ENCODE peak calls at places on chromosomes 4 and X, in ten cellular contexts. H, N, A, W, R, Z, Q, B, F and P are unnamed samples.

GRCh38 chrX:4935846-4936245 is 1222.4 kb upstream of the PRKX start:
- DNase-seq in H (no peak), N (no peak), A (no peak), W (no peak), R (peak), Z (no peak), Q (no peak), B (no peak), F (peak), P (no peak)

GRCh38 chr4:28686618-28687017 is 1826.0 kb downstream of the STIM2 start:
- DNase-seq in H (no peak), N (peak), A (peak), W (no peak), R (peak), Z (peak), Q (peak), B (no peak), F (peak), P (no peak)

GRCh38 chr4:73211968-73212367 is 46.6 kb downstream of the ANKRD17 start:
- DNase-seq in H (no peak), N (no peak), A (no peak), W (no peak), R (no peak), Z (no peak), Q (no peak), B (no peak), F (no peak), P (no peak)

GRCh38 chrX:135494453-135494852 is 26.0 kb upstream of the INTS6L start:
- DNase-seq in H (no peak), N (no peak), A (no peak), W (no peak), R (no peak), Z (no peak), Q (no peak), B (no peak), F (no peak), P (no peak)

GRCh38 chr4:40769266-40769665 is 19.5 kb downstream of the NSUN7 start:
- DNase-seq in H (no peak), N (no peak), A (peak), W (no peak), R (no peak), Z (no peak), Q (no peak), B (no peak), F (no peak), P (no peak)

GRCh38 chrX:85516131-85516530 is 136.7 kb upstream of the POF1B start:
- DNase-seq in H (no peak), N (no peak), A (no peak), W (no peak), R (peak), Z (no peak), Q (no peak), B (no peak), F (no peak), P (no peak)

GRCh38 chr4:13597604-13598003 is 29.9 kb downstream of the BOD1L1 start:
- DNase-seq in H (no peak), N (no peak), A (peak), W (no peak), R (peak), Z (no peak), Q (no peak), B (peak), F (no peak), P (no peak)

GRCh38 chrX:71198066-71198465 is 25.0 kb upstream of the GJB1 start:
- DNase-seq in H (peak), N (peak), A (no peak), W (no peak), R (no peak), Z (no peak), Q (no peak), B (no peak), F (no peak), P (no peak)

GRCh38 chrX:17022205-17022604 is 75.7 kb downstream of the REPS2 start:
- DNase-seq in H (no peak), N (no peak), A (peak), W (no peak), R (no peak), Z (peak), Q (peak), B (no peak), F (no peak), P (no peak)

GRCh38 chrX:49250066-49250465 is 14.4 kb downstream of the FOXP3 start:
- DNase-seq in H (no peak), N (no peak), A (no peak), W (no peak), R (no peak), Z (no peak), Q (no peak), B (no peak), F (no peak), P (no peak)

GRCh38 chr4:164012396-164013027 is 518.0 kb downstream of the TMA16 start:
- DNase-seq in H (no peak), N (peak), A (peak), W (peak), R (peak), Z (peak), Q (peak), B (no peak), F (no peak), P (no peak)

GRCh38 chr4:138910201-138910913 is 105.2 kb upstream of the NOCT start:
- DNase-seq in H (no peak), N (no peak), A (peak), W (no peak), R (peak), Z (no peak), Q (no peak), B (no peak), F (peak), P (no peak)

GRCh38 chr4:7542781-7543180 is 108.1 kb upstream of the PSAPL1 start:
- DNase-seq in H (no peak), N (no peak), A (no peak), W (no peak), R (no peak), Z (no peak), Q (no peak), B (no peak), F (no peak), P (no peak)

GRCh38 chr4:182449186-182449880 is 206.1 kb downstream of the TENM3 start:
- DNase-seq in H (no peak), N (no peak), A (peak), W (no peak), R (peak), Z (no peak), Q (no peak), B (no peak), F (no peak), P (no peak)

GRCh38 chr4:164212714-164213113 is 541.2 kb upstream of the SMIM31 start:
- DNase-seq in H (no peak), N (no peak), A (no peak), W (no peak), R (peak), Z (no peak), Q (no peak), B (no peak), F (no peak), P (no peak)

GRCh38 chr4:19832388-19832787 is 419.3 kb upstream of the SLIT2 start:
- DNase-seq in H (no peak), N (no peak), A (peak), W (no peak), R (peak), Z (no peak), Q (no peak), B (no peak), F (no peak), P (no peak)

GRCh38 chrX:128458888-128459287 is 406.7 kb upstream of the ACTRT1 start:
- DNase-seq in H (no peak), N (no peak), A (peak), W (no peak), R (peak), Z (no peak), Q (no peak), B (no peak), F (no peak), P (no peak)

GRCh38 chrX:133926809-133927208 is 58.6 kb downstream of the GPC3 start:
- DNase-seq in H (no peak), N (no peak), A (no peak), W (no peak), R (peak), Z (no peak), Q (no peak), B (no peak), F (no peak), P (no peak)

GRCh38 chrX:45063319-45064095 is 137.2 kb downstream of the DIPK2B start:
- DNase-seq in H (no peak), N (no peak), A (peak), W (peak), R (peak), Z (peak), Q (no peak), B (no peak), F (no peak), P (no peak)

GRCh38 chrX:30525732-30526131 is 51.8 kb downstream of the TASL start:
- DNase-seq in H (no peak), N (no peak), A (no peak), W (no peak), R (no peak), Z (no peak), Q (no peak), B (no peak), F (no peak), P (no peak)

GRCh38 chr4:118823471-118823870 is 12.5 kb downstream of the SEC24D start:
- DNase-seq in H (no peak), N (no peak), A (no peak), W (peak), R (peak), Z (no peak), Q (no peak), B (no peak), F (peak), P (no peak)

GRCh38 chr4:142091085-142091513 is 454.7 kb downstream of the IL15 start:
- DNase-seq in H (no peak), N (no peak), A (peak), W (no peak), R (peak), Z (no peak), Q (no peak), B (peak), F (peak), P (peak)

GRCh38 chr4:43763029-43763610 is 685.5 kb downstream of the KCTD8 start:
- DNase-seq in H (no peak), N (peak), A (no peak), W (peak), R (no peak), Z (no peak), Q (no peak), B (no peak), F (peak), P (no peak)

GRCh38 chr4:4858527-4858926 is 938 bp upstream of the MSX1 start:
- DNase-seq in H (no peak), N (no peak), A (no peak), W (no peak), R (no peak), Z (no peak), Q (no peak), B (no peak), F (no peak), P (no peak)

DNA sequence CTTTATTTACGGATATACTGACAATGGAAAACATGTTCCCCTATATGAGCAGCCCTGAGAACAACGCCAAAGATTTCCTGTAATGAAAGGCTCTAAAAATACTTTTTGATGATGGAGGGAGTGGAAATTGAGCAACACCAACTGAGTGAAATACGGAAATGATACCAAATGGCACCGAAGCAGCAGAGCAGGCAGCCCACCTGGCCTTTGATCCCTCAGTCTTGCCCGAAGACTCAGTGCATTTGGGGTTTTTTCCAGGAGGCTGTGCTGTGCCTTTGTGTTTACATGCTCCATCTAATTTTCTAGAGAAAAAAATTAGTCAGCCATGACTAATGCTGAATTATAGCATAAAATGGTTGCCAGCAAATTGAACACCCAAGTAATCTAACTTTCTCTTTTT is 169.9 kb upstream of the RBPJ start:
- DNase-seq in H (no peak), N (no peak), A (no peak), W (no peak), R (peak), Z (no peak), Q (no peak), B (no peak), F (peak), P (no peak)
- TF ChIP-seq CTCF in H (no peak), N (no peak), A (no peak), W (no peak), R (peak), Z (no peak), Q (no peak), B (no peak), F (no peak), P (no peak)

DNA sequence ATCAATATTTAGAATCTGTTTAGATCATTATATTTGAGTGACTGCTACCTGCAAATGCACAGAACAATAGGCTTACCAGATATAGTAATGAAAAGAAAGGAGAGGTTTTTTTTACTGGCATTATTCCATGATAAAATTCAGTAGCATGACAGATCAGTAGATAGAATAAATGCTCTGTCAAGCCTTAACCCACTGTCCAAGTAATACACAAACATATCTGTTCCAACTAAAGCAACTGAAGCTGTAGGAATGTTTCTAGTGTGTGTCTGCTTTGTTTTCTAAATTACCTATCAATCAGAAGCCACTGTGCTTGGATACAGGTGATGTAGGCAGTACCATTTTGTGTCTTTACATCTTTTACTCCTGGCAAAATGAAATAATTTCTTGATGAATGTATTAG is 604.6 kb downstream of the PCDH7 start:
- DNase-seq in H (no peak), N (no peak), A (no peak), W (no peak), R (no peak), Z (no peak), Q (no peak), B (no peak), F (no peak), P (no peak)
- H3K4me3 ChIP-seq in H (no peak), N (no peak), A (no peak), W (no peak), R (no peak), Z (no peak), Q (no peak), B (no peak), F (no peak), P (no peak)

DNA sequence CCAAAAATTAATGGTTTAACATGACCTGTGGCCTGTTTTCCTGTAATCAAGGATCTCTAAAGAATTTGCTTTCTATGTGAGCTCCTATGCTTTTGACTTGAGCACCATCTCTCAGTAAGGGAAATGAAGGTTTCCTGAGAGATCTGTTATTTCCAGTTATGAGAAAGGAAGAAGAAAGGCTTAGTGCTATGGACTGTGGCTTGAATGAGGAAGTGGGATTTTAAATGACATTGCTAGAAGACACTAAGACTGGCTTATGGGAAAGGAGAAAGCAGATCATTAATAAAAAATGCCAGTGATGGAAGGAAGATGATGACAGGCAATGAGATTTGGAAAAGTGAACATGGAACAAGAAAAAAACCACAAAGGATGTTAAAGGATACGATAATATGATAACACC is 285.4 kb downstream of the OPHN1 start:
- DNase-seq in H (no peak), N (no peak), A (no peak), W (no peak), R (no peak), Z (no peak), Q (no peak), B (no peak), F (no peak), P (no peak)
- TF ChIP-seq CTCF in H (no peak), N (no peak), A (no peak), W (no peak), R (no peak), Z (no peak), Q (no peak), B (no peak), F (no peak), P (no peak)

DNA sequence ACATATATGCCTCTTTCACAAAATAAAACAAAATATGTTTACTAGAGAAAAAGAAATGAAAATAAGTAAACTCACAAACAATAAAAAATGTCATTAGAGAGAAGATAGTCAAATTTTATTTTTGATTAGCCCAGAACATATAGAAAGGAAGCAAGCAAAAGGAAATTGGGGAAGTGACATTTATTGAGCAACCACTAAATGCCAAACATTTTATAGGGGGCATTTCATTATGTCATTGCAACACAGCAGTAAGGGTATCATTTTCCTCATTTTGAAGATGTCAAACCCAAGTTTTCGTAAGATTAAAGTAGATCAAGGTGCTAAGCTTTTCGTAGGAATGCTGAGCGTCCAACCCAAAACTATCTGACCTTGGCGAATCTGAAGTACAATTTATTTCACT is 1331.5 kb upstream of the PABPC4L start:
- DNase-seq in H (no peak), N (no peak), A (no peak), W (no peak), R (no peak), Z (no peak), Q (no peak), B (no peak), F (no peak), P (no peak)
- H3K4me3 ChIP-seq in H (no peak), N (no peak), A (no peak), W (no peak), R (no peak), Z (no peak), Q (no peak), B (no peak), F (no peak), P (no peak)

DNA sequence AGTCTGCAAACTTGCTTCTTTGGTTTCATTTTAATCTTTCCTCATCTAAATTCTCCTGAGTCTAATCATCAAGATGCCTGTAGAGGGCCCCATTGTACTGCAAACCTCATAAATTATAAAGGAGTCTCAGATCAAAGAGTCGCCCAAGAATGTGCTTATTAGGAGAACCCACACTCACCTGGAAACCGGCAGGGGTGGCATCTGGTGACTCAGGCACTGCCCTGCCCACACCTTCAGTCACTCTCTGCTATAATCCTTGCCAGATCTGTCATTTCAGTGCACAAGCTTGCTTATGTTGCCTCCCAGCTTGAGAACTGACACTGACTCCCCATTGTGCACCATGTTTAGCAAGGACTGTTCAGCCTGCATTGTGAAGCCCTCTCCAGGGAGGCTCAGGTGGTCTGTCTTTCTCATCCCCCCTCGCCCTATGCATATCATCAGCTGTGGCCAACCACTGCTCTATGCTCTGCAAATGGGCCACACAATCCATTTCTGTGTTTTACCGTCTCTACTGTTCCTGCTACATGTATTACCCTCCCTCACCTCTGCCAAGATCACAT is 12.4 kb downstream of the EPGN start:
- DNase-seq in H (no peak), N (peak), A (peak), W (peak), R (peak), Z (peak), Q (peak), B (no peak), F (peak), P (no peak)
- TF ChIP-seq CTCF in H (peak), N (peak), A (peak), W (peak), R (peak), Z (peak), Q (peak), B (peak), F (peak), P (peak)

GRCh38 chr4:186104114-186104894 is at the start of gene FAM149A:
- DNase-seq in H (peak), N (peak), A (no peak), W (peak), R (no peak), Z (peak), Q (peak), B (no peak), F (peak), P (no peak)

GRCh38 chr4:186108391-186108790 is 3.9 kb downstream of the FAM149A start:
- DNase-seq in H (no peak), N (no peak), A (no peak), W (no peak), R (no peak), Z (no peak), Q (no peak), B (no peak), F (no peak), P (no peak)

GRCh38 chr4:186102931-186103330 is 1.6 kb upstream of the FAM149A start:
- DNase-seq in H (no peak), N (no peak), A (no peak), W (no peak), R (no peak), Z (no peak), Q (no peak), B (no peak), F (no peak), P (no peak)

GRCh38 chr4:186104895-186105720 is 604 bp downstream of the FAM149A start:
- DNase-seq in H (no peak), N (no peak), A (no peak), W (peak), R (no peak), Z (peak), Q (peak), B (no peak), F (peak), P (no peak)

DNA sequence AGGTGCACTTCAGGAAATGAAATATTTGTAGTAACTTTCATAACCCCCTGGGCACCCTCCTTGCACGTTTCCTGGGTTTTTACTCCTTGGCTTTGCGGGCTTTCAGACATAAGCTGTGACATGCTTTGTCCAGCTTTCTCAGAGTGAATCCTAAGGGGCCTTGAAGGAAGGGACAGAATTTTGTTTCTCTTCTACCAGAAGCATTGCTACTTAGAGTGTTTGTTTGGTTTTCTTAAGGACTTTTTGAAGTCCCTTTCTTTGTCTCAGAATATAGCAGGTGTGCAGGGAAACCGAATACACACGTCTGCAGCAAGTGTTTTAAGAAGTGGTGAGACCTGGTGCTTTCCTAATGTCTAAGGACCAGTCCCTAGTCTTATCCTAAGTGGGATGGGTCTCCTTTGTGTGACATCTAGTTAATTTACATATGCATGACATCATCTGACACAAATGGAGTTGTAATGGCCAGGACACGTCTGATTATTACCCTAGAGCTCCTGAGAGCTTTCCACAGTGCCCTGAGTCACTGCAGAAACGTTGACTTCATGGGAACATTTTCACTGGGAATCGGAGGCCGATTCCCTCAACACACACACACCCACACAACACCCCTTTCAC is 1.3 kb downstream of the FAM149A start:
- DNase-seq in H (no peak), N (no peak), A (no peak), W (no peak), R (no peak), Z (peak), Q (no peak), B (no peak), F (peak), P (no peak)
- H3K4me3 ChIP-seq in H (peak), N (no peak), A (no peak), W (peak), R (no peak), Z (peak), Q (peak), B (no peak), F (peak), P (no peak)

DNA sequence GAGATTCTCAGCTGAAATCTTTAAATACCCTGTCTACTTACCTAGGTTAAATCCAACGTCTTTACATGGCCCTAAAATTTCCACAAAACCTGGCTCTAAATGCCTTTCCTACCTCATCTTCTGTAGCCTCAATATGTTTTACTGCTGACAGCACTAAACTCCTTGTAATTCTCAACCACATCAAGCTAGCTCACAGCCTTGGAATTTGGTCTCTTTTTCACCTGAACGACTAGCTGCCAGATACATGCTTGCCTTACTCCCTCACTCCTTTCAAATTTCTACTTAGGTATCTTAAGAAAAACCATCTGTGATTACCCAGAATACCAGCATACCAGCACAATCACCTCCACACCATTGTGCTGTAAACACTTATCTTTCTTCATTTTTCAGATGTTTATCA is 635.6 kb upstream of the PCDH10 start:
- DNase-seq in H (no peak), N (no peak), A (no peak), W (no peak), R (no peak), Z (no peak), Q (no peak), B (no peak), F (no peak), P (no peak)
- TF ChIP-seq CTCF in H (no peak), N (no peak), A (no peak), W (no peak), R (no peak), Z (no peak), Q (no peak), B (no peak), F (no peak), P (no peak)